ENCODE peak calls at places on chromosomes 2 and 18, in six cellular contexts. F is cardiac fibroblast, P is astrocyte of the spinal cord, A is kidney, B is dorsolateral prefrontal cortex, N is left lung. T is an unnamed sample.
A peak's percentile ranks its signal among the peaks of the same experiment; 100 is the strongest.

GRCh38 chr18:62838475-62839098 is 123.2 kb downstream of the PHLPP1 start:
- DNase-seq in P (no peak), N (no peak), F (no peak), B (no peak), A (no peak), T (no peak)

GRCh38 chr2:190698895-190699294 is 50.0 kb downstream of the NAB1 start:
- DNase-seq in A (no peak), F (peak; percentile 37), N (no peak), P (no peak), B (no peak), T (no peak)

GRCh38 chr2:47751856-47752414 is 31.0 kb upstream of the MSH6 start:
- DNase-seq in A (no peak), F (no peak), B (no peak), P (no peak), N (no peak), T (no peak)

GRCh38 chr2:109222825-109223471 is 93.9 kb downstream of the SH3RF3 start:
- DNase-seq in F (no peak), P (no peak), B (no peak), A (no peak), N (no peak), T (peak; percentile 59)

GRCh38 chr18:9825571-9826073 is 60.2 kb upstream of the TXNDC2 start:
- DNase-seq in A (no peak), N (no peak), P (peak; percentile 95), B (no peak), F (peak; percentile 83), T (no peak)

GRCh38 chr2:98134138-98134537 is 47.2 kb downstream of the VWA3B start:
- DNase-seq in A (no peak), N (peak; percentile 47), B (no peak), P (peak; percentile 51), F (peak; percentile 34), T (peak; percentile 70)

GRCh38 chr2:203327582-203327917 is 644 bp upstream of the ABI2 start:
- DNase-seq in B (no peak), A (no peak), P (no peak), F (no peak), N (no peak), T (no peak)

GRCh38 chr2:214328941-214329340 is 81.9 kb upstream of the VWC2L start:
- DNase-seq in A (no peak), N (no peak), P (no peak), B (peak; percentile 69), F (no peak), T (no peak)

GRCh38 chr2:214808481-214808931 is 977 bp downstream of the BARD1 start:
- DNase-seq in P (peak; percentile 32), N (no peak), F (peak; percentile 17), B (no peak), A (no peak), T (no peak)

GRCh38 chr2:73642338-73643018 is at the start of gene NAT8:
- DNase-seq in N (no peak), P (no peak), F (no peak), B (no peak), A (no peak), T (no peak)

GRCh38 chr2:30194421-30194820 is 36.9 kb upstream of the LBH start:
- DNase-seq in N (no peak), B (no peak), A (no peak), F (no peak), P (no peak), T (no peak)

GRCh38 chr18:57446322-57446721 is 11.1 kb downstream of the ONECUT2 start:
- DNase-seq in A (no peak), F (no peak), P (no peak), N (no peak), B (no peak), T (no peak)

GRCh38 chr2:6249557-6249956 is 557.4 kb downstream of the SOX11 start:
- DNase-seq in P (no peak), B (no peak), F (no peak), A (no peak), N (no peak), T (no peak)

GRCh38 chr2:161107265-161107664 is 53.0 kb upstream of the TANK start:
- DNase-seq in P (no peak), F (no peak), A (no peak), N (no peak), B (no peak), T (no peak)

GRCh38 chr18:76446321-76446720 is 48.7 kb downstream of the ZNF516 start:
- DNase-seq in P (no peak), A (no peak), F (no peak), N (no peak), B (no peak), T (no peak)

GRCh38 chr18:76443519-76444435 is 51.3 kb downstream of the ZNF516 start:
- DNase-seq in A (peak; percentile 49), B (no peak), P (no peak), N (no peak), F (no peak), T (no peak)

GRCh38 chr18:76444436-76445105 is 50.5 kb downstream of the ZNF516 start:
- DNase-seq in A (no peak), N (no peak), F (no peak), B (no peak), P (no peak), T (no peak)

GRCh38 chr18:76445741-76446232 is 49.3 kb downstream of the ZNF516 start:
- DNase-seq in F (no peak), B (no peak), P (no peak), N (no peak), A (no peak), T (peak; percentile 52)

DNA sequence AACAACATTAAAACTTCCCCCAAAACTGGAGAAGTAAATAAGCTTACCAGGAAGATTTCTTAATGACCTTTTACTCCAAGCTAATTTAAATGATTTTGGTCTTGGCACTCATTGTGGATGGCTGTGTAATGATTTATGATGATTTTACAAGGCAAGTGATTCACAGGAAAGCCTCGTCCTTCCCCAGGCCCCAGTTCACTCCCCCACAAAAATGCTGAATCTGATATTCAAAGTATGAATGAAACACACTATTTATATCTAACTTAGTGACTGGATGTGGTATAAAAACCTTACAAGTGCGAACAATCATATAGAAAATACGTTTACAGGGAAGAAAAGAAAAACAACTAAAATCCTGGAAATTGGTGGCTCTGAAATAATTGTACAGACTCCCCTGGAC is 49.8 kb downstream of the ZNF516 start:
- DNase-seq in F (peak; percentile 87), P (peak; percentile 79), A (no peak), N (no peak), B (no peak), T (no peak)
- H3K4me3 ChIP-seq in F (no peak overlapping the region), P (no peak overlapping the region), A (no peak overlapping the region), N (no peak overlapping the region), B (no peak overlapping the region), T (no peak overlapping the region)

GRCh38 chr2:219419331-219420197 is 1.4 kb downstream of the DES start:
- DNase-seq in F (no peak), A (no peak), B (no peak), P (no peak), N (no peak), T (no peak)

GRCh38 chr2:219416938-219417337 is 1.2 kb upstream of the DES start:
- DNase-seq in P (no peak), F (no peak), A (no peak), N (no peak), B (no peak), T (no peak)

GRCh38 chr2:219417374-219417773 is 803 bp upstream of the DES start:
- DNase-seq in P (no peak), F (no peak), N (no peak), A (no peak), B (no peak), T (no peak)

GRCh38 chr2:219418570-219419189 is 503 bp downstream of the DES start:
- DNase-seq in F (no peak), N (no peak), B (no peak), P (no peak), A (no peak), T (no peak)

DNA sequence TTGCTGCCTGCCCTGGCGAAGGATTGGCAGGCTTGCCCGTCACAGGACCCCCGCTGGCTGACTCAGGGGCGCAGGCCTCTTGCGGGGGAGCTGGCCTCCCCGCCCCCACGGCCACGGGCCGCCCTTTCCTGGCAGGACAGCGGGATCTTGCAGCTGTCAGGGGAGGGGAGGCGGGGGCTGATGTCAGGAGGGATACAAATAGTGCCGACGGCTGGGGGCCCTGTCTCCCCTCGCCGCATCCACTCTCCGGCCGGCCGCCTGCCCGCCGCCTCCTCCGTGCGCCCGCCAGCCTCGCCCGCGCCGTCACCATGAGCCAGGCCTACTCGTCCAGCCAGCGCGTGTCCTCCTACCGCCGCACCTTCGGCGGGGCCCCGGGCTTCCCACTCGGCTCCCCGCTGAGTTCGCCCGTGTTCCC is at the start of gene DES:
- DNase-seq in P (no peak), A (peak; percentile 72), F (no peak), N (no peak), B (no peak), T (no peak)
- H3K4me3 ChIP-seq in P (no peak within 1 kb of the TSS), A (no peak within 1 kb of the TSS), F (no peak within 1 kb of the TSS), N (no peak within 1 kb of the TSS), B (peak within 1 kb of the TSS; percentile 41), T (peak within 1 kb of the TSS; percentile 19)

DNA sequence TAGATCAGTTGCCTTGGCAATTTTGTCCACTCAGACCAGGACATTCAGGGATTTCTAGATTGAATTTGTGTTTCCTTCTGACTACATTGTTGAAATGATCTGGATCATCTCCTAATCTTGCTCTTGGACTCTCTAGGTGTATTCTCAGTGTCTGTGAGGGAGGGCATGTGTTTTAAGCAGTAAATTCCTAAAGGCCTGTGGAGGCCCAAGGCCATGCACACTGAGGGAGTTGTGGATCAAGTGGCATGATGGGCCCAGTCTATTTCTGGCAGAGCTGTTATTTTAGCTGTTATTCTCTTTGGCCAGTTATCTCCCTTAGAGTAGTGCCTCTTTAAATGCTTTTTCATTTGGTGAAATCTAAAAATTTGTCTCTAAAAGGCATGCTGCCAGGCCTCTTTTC is 144.9 kb downstream of the RPIA start:
- DNase-seq in A (no peak), N (no peak), F (no peak), B (no peak), P (no peak), T (no peak)
- H3K4me3 ChIP-seq in A (no peak overlapping the region), N (no peak overlapping the region), F (no peak overlapping the region), B (no peak overlapping the region), P (no peak overlapping the region), T (no peak overlapping the region)

GRCh38 chr18:31161757-31162418 is 768 bp downstream of the DSC1 start:
- DNase-seq in F (no peak), A (no peak), B (no peak), P (peak; percentile 42), N (no peak), T (no peak)
- H3K4me3 ChIP-seq in F (no peak overlapping the region), A (no peak overlapping the region), B (no peak overlapping the region), P (no peak overlapping the region), N (no peak overlapping the region), T (no peak overlapping the region)

T was measured in upper lobe of right lung.